ENCODE peak calls at places on chromosomes 3 and 15, in six cellular contexts. One of them, this sample, is unnamed.
A peak's percentile ranks its signal among the peaks of the same experiment; 100 is the strongest.

GRCh38 chr15:37764733-37765191 is 169.7 kb upstream of the TMCO5A start:
- DNase-seq in Panc1: no peak
- DNase-seq in uterus: no peak
- DNase-seq in IMR-90: peak; percentile 74
- DNase-seq in CD4-positive, CD25-positive, alpha-beta regulatory T cell: no peak
- DNase-seq in HL-60: peak; percentile 23
- DNase-seq in this sample: no peak

GRCh38 chr15:55835866-55836265 is 92.9 kb upstream of the PRTG start:
- DNase-seq in IMR-90: no peak
- DNase-seq in uterus: no peak
- DNase-seq in Panc1: no peak
- DNase-seq in HL-60: no peak
- DNase-seq in CD4-positive, CD25-positive, alpha-beta regulatory T cell: no peak
- DNase-seq in this sample: no peak

GRCh38 chr3:137770821-137771399 is 6.8 kb downstream of the SOX14 start:
- DNase-seq in CD4-positive, CD25-positive, alpha-beta regulatory T cell: no peak
- DNase-seq in Panc1: no peak
- DNase-seq in uterus: no peak
- DNase-seq in HL-60: no peak
- DNase-seq in IMR-90: no peak
- DNase-seq in this sample: no peak

GRCh38 chr15:87846746-87847145 is 409.8 kb downstream of the NTRK3 start:
- DNase-seq in uterus: no peak
- DNase-seq in Panc1: no peak
- DNase-seq in IMR-90: no peak
- DNase-seq in CD4-positive, CD25-positive, alpha-beta regulatory T cell: no peak
- DNase-seq in HL-60: no peak
- DNase-seq in this sample: no peak

GRCh38 chr3:178405456-178405970 is 130.7 kb upstream of the KCNMB2 start:
- DNase-seq in CD4-positive, CD25-positive, alpha-beta regulatory T cell: no peak
- DNase-seq in IMR-90: no peak
- DNase-seq in HL-60: no peak
- DNase-seq in Panc1: no peak
- DNase-seq in uterus: no peak
- DNase-seq in this sample: no peak

GRCh38 chr3:143067201-143067600 is 52.4 kb upstream of the CHST2 start:
- DNase-seq in uterus: no peak
- DNase-seq in Panc1: no peak
- DNase-seq in HL-60: no peak
- DNase-seq in IMR-90: peak; percentile 36
- DNase-seq in CD4-positive, CD25-positive, alpha-beta regulatory T cell: no peak
- DNase-seq in this sample: no peak

GRCh38 chr15:43111354-43111753 is 5.5 kb upstream of the UBR1 start:
- DNase-seq in Panc1: no peak
- DNase-seq in IMR-90: no peak
- DNase-seq in CD4-positive, CD25-positive, alpha-beta regulatory T cell: no peak
- DNase-seq in uterus: no peak
- DNase-seq in HL-60: no peak
- DNase-seq in this sample: no peak

GRCh38 chr3:69079269-69080159 is 651 bp downstream of the UBA3 start:
- DNase-seq in CD4-positive, CD25-positive, alpha-beta regulatory T cell: no peak
- DNase-seq in uterus: no peak
- DNase-seq in IMR-90: no peak
- DNase-seq in Panc1: no peak
- DNase-seq in HL-60: peak; percentile 18
- DNase-seq in this sample: no peak

GRCh38 chr3:56753206-56753605 is 48.5 kb downstream of the ARHGEF3 start:
- DNase-seq in HL-60: peak; percentile 13
- DNase-seq in CD4-positive, CD25-positive, alpha-beta regulatory T cell: no peak
- DNase-seq in IMR-90: peak; percentile 40
- DNase-seq in uterus: no peak
- DNase-seq in Panc1: no peak
- DNase-seq in this sample: no peak

GRCh38 chr3:164199982-164200823 is 878.1 kb downstream of the SI start:
- DNase-seq in CD4-positive, CD25-positive, alpha-beta regulatory T cell: no peak
- DNase-seq in Panc1: no peak
- DNase-seq in HL-60: no peak
- DNase-seq in IMR-90: no peak
- DNase-seq in uterus: no peak
- DNase-seq in this sample: no peak

GRCh38 chr3:27632431-27633223 is 89.5 kb downstream of the EOMES start:
- DNase-seq in IMR-90: peak; percentile 55
- DNase-seq in Panc1: no peak
- DNase-seq in CD4-positive, CD25-positive, alpha-beta regulatory T cell: peak; percentile 58
- DNase-seq in HL-60: peak; percentile 6
- DNase-seq in uterus: peak; percentile 50
- DNase-seq in this sample: peak; percentile 42

GRCh38 chr15:37134699-37135131 is 34.4 kb upstream of the MEIS2 start:
- DNase-seq in IMR-90: peak; percentile 58
- DNase-seq in HL-60: no peak
- DNase-seq in Panc1: no peak
- DNase-seq in uterus: no peak
- DNase-seq in CD4-positive, CD25-positive, alpha-beta regulatory T cell: no peak
- DNase-seq in this sample: no peak

GRCh38 chr3:99974989-99975388 is 139.3 kb downstream of the FILIP1L start:
- DNase-seq in CD4-positive, CD25-positive, alpha-beta regulatory T cell: no peak
- DNase-seq in Panc1: no peak
- DNase-seq in HL-60: no peak
- DNase-seq in IMR-90: no peak
- DNase-seq in uterus: no peak
- DNase-seq in this sample: no peak

GRCh38 chr15:89130194-89130593 is 41.9 kb downstream of the ABHD2 start:
- DNase-seq in uterus: no peak
- DNase-seq in CD4-positive, CD25-positive, alpha-beta regulatory T cell: no peak
- DNase-seq in Panc1: no peak
- DNase-seq in HL-60: no peak
- DNase-seq in IMR-90: no peak
- DNase-seq in this sample: no peak

GRCh38 chr3:13846238-13846637 is 33.6 kb downstream of the WNT7A start:
- DNase-seq in Panc1: no peak
- DNase-seq in IMR-90: no peak
- DNase-seq in CD4-positive, CD25-positive, alpha-beta regulatory T cell: no peak
- DNase-seq in uterus: no peak
- DNase-seq in HL-60: no peak
- DNase-seq in this sample: no peak
- H3K27me3 ChIP-seq in Panc1: no peaks in the 10 kb centered on the region
- H3K27me3 ChIP-seq in IMR-90: no peaks in the 10 kb centered on the region
- H3K27me3 ChIP-seq in CD4-positive, CD25-positive, alpha-beta regulatory T cell: no peaks in the 10 kb centered on the region
- H3K27me3 ChIP-seq in uterus: no peaks in the 10 kb centered on the region
- H3K27me3 ChIP-seq in HL-60: no peaks in the 10 kb centered on the region
- H3K27me3 ChIP-seq in this sample: no peaks in the 10 kb centered on the region

GRCh38 chr3:112654492-112654891 is 13.5 kb upstream of the CCDC80 start:
- DNase-seq in uterus: no peak
- DNase-seq in HL-60: no peak
- DNase-seq in CD4-positive, CD25-positive, alpha-beta regulatory T cell: no peak
- DNase-seq in IMR-90: peak; percentile 34
- DNase-seq in Panc1: no peak
- DNase-seq in this sample: no peak
- H3K27ac ChIP-seq in uterus: peak overlapping the region; percentile 72
- H3K27ac ChIP-seq in HL-60: no peak overlapping the region
- H3K27ac ChIP-seq in CD4-positive, CD25-positive, alpha-beta regulatory T cell: no peak overlapping the region
- H3K27ac ChIP-seq in IMR-90: peak overlapping the region; percentile 88
- H3K27ac ChIP-seq in Panc1: no peak overlapping the region
- H3K27ac ChIP-seq in this sample: no peak overlapping the region

DNA sequence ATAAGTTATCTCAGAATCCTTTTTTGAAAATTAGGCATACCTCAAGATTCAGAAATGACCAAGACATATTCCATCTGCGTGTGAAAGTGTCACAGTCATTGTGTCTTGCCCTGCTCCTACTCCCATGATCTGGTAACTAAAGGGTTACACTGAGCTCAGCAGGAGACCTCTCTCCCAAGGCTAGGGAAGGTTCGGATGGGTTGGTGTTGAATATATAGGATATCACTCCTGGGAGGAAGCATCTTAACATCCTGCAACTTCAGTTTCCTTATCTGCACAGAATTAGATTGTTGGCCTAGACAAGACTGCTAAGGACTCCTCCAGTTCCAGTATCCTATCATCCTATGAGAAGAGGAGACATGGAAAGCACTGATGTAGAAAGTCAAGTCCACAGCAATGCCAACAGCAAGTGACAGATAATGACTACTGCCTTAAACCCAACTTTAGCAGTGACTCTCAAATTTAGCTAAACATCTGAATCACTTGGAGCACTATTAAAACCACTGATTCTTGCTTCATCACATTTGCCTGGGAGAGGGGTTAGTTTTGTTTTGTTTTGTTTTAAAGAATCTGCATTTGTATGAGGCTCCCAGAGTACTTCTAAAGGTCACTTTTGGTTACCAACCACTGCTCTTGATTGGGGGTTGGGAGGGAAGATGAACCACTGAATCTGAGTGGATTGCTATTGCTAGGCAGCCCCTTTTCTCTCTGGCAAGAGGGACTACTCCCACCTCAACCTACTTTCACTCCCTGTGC is 9.7 kb downstream of the ADAMTS9 start:
- DNase-seq in CD4-positive, CD25-positive, alpha-beta regulatory T cell: no peak
- DNase-seq in IMR-90: no peak
- DNase-seq in uterus: no peak
- DNase-seq in HL-60: no peak
- DNase-seq in Panc1: no peak
- DNase-seq in this sample: no peak
- H3K27me3 ChIP-seq in CD4-positive, CD25-positive, alpha-beta regulatory T cell: no peaks in the 10 kb centered on the region
- H3K27me3 ChIP-seq in IMR-90: no peaks in the 10 kb centered on the region
- H3K27me3 ChIP-seq in uterus: no peaks in the 10 kb centered on the region
- H3K27me3 ChIP-seq in HL-60: no peaks in the 10 kb centered on the region
- H3K27me3 ChIP-seq in Panc1: no peaks in the 10 kb centered on the region
- H3K27me3 ChIP-seq in this sample: no peaks in the 10 kb centered on the region

GRCh38 chr15:80152896-80153876 is at the start of gene FAH:
- DNase-seq in CD4-positive, CD25-positive, alpha-beta regulatory T cell: peak; percentile 44
- DNase-seq in uterus: no peak
- DNase-seq in IMR-90: peak; percentile 53
- DNase-seq in Panc1: no peak
- DNase-seq in HL-60: peak; percentile 68
- DNase-seq in this sample: no peak
- H3K27ac ChIP-seq in CD4-positive, CD25-positive, alpha-beta regulatory T cell: peak within 1 kb of the TSS; percentile 77
- H3K27ac ChIP-seq in uterus: peak within 1 kb of the TSS; percentile 91
- H3K27ac ChIP-seq in IMR-90: peak within 1 kb of the TSS; percentile 94
- H3K27ac ChIP-seq in Panc1: peak within 1 kb of the TSS; percentile 89
- H3K27ac ChIP-seq in HL-60: peak within 1 kb of the TSS; percentile 83
- H3K27ac ChIP-seq in this sample: peak within 1 kb of the TSS; percentile 59

GRCh38 chr15:92494791-92495190 is 101.1 kb downstream of the ST8SIA2 start:
- DNase-seq in HL-60: no peak
- DNase-seq in CD4-positive, CD25-positive, alpha-beta regulatory T cell: no peak
- DNase-seq in uterus: no peak
- DNase-seq in Panc1: no peak
- DNase-seq in IMR-90: no peak
- DNase-seq in this sample: no peak
- H3K27me3 ChIP-seq in HL-60: no peaks in the 10 kb centered on the region
- H3K27me3 ChIP-seq in CD4-positive, CD25-positive, alpha-beta regulatory T cell: peaks cover 3% of the 10 kb centered on the region
- H3K27me3 ChIP-seq in uterus: no peaks in the 10 kb centered on the region
- H3K27me3 ChIP-seq in Panc1: peaks cover 10% of the 10 kb centered on the region
- H3K27me3 ChIP-seq in IMR-90: no peaks in the 10 kb centered on the region
- H3K27me3 ChIP-seq in this sample: peaks cover 14% of the 10 kb centered on the region